ENCODE peak calls at places on chromosomes 6 and 20, in seven cellular contexts. Z, D, L, I, K, H and E are unnamed samples.

GRCh38 chr20:4942336-4942735 is 59.0 kb downstream of the SLC23A2 start:
- DNase-seq in Z (no peak), D (peak; percentile 80), L (no peak), I (no peak), K (no peak), H (no peak), E (no peak)

GRCh38 chr6:99345164-99345563 is 4.3 kb downstream of the FAXC start:
- DNase-seq in Z (no peak), D (no peak), L (no peak), I (no peak), K (no peak), H (no peak), E (no peak)

GRCh38 chr6:119112856-119113530 is 34.5 kb upstream of the FAM184A start:
- DNase-seq in Z (no peak), D (no peak), L (no peak), I (no peak), K (no peak), H (no peak), E (no peak)

GRCh38 chr6:41367700-41368099 is 32.3 kb downstream of the NCR2 start:
- DNase-seq in Z (peak; percentile 90), D (peak; percentile 51), L (peak; percentile 66), I (peak; percentile 50), K (no peak), H (no peak), E (peak; percentile 79)

GRCh38 chr6:56652994-56653393 is 10.3 kb upstream of the DST start:
- DNase-seq in Z (no peak), D (peak; percentile 83), L (no peak), I (no peak), K (no peak), H (no peak), E (no peak)

GRCh38 chr6:2958802-2959201 is 12.6 kb downstream of the SERPINB6 start:
- DNase-seq in Z (no peak), D (no peak), L (no peak), I (no peak), K (no peak), H (no peak), E (no peak)

GRCh38 chr6:64012351-64013060 is 376.9 kb downstream of the PHF3 start:
- DNase-seq in Z (peak; percentile 73), D (peak; percentile 87), L (no peak), I (no peak), K (no peak), H (peak; percentile 54), E (peak; percentile 49)

GRCh38 chr20:46648903-46649649 is 2.2 kb downstream of the SLC13A3 start:
- DNase-seq in Z (peak; percentile 38), D (no peak), L (no peak), I (no peak), K (no peak), H (no peak), E (peak; percentile 54)

GRCh38 chr6:108623995-108624394 is 63.3 kb downstream of the FOXO3 start:
- DNase-seq in Z (no peak), D (no peak), L (no peak), I (no peak), K (no peak), H (no peak), E (no peak)

GRCh38 chr6:108626777-108627176 is 66.1 kb downstream of the FOXO3 start:
- DNase-seq in Z (no peak), D (no peak), L (no peak), I (no peak), K (no peak), H (no peak), E (no peak)

GRCh38 chr6:108619431-108620197 is 58.9 kb downstream of the FOXO3 start:
- DNase-seq in Z (no peak), D (no peak), L (no peak), I (no peak), K (no peak), H (no peak), E (no peak)

GRCh38 chr6:108621117-108621516 is 60.4 kb downstream of the FOXO3 start:
- DNase-seq in Z (no peak), D (peak; percentile 82), L (peak; percentile 41), I (no peak), K (no peak), H (peak; percentile 71), E (peak; percentile 23)

DNA sequence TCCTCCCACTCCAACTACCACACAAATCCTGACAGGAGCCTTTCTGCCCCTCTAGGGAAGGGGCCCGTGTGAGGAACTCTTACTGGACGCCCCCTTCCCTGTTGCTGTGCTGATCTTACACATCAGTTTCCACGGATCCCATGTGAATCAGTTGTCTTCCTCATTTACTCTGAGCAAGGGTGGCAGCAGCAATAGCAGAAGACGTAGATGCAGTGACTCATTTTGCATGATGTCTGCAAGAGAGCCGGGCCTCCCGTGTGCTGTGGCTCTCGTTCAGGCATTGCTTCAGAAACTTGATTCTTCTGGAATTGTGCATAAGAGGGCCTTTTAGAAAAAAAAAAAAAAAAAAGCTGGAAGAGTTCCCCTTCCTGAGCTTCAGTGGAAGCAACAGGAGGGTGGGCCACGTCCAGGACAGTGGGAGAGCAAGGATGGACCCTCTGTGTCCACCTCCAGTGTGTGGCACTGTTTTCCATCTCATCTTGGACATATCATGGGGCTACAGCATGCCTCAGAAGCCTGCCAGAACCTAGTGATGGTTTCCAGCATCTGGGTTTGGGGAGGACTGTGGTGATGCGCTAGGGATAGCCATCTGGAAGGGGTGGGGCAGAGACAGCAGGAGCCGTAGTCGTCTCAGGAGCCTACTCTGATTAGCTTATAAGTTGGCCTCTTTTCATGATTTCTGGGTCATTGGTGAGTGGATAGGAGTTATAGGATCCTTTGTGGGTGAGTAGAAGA is 62.1 kb downstream of the FOXO3 start:
- DNase-seq in Z (no peak), D (peak; percentile 96), L (no peak), I (no peak), K (no peak), H (peak; percentile 62), E (no peak)
- H3K27ac ChIP-seq in Z (no peak overlapping the region), D (peak overlapping the region; percentile 84), L (peak overlapping the region; percentile 67), I (peak overlapping the region; percentile 53), K (no peak overlapping the region), H (no peak overlapping the region), E (no peak overlapping the region)

GRCh38 chr6:140160909-140161308 is 786.5 kb upstream of the CITED2 start:
- DNase-seq in Z (no peak), D (no peak), L (no peak), I (no peak), K (no peak), H (no peak), E (no peak)
- H3K9me3 ChIP-seq in Z (no peaks in the 10 kb centered on the region), D (no peaks in the 10 kb centered on the region), L (no peaks in the 10 kb centered on the region), I (no peaks in the 10 kb centered on the region), K (no peaks in the 10 kb centered on the region), H (no peaks in the 10 kb centered on the region), E (no peaks in the 10 kb centered on the region)

DNA sequence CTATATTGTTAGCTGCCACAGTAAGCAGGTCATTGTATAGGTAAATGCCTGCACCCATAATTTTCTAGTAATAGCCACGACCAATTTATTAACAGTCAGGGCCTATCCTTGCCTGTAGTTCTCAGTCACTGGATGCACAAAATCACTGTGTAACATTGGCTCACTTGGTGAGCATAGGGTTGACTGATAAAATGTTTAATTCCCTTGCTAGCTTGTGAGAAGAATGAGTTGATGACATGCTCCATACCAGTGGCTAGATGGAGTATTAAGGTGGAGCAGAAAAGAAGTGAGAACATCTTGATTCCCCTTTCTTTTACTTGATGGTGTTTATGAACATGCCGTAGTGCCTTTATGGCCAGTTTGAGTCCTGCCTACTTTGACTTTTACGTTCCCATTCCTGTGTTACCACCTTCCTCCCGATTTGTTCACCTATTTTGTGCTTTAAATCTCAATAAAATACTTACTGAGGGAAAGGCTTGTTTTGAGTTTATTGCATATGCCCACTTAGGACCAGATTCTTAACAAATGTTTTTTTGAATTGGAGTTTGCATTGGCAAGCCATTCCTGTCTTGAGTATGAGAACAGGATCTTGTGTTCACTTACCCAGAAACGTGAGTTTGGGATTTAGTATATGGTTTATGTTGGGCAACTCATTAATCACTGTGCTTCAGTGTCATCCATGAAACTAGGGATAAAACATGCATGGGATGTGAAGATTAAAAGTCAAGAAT is 5.6 kb downstream of the SRSF6 start:
- DNase-seq in Z (no peak), D (no peak), L (no peak), I (no peak), K (no peak), H (no peak), E (no peak)
- H3K36me3 ChIP-seq in Z (peaks cover 21% of the 10 kb centered on the region), D (peaks cover 20% of the 10 kb centered on the region), L (peaks cover 94% of the 10 kb centered on the region), I (peaks cover 75% of the 10 kb centered on the region), K (peaks cover 28% of the 10 kb centered on the region), H (no peaks in the 10 kb centered on the region), E (peaks cover 82% of the 10 kb centered on the region)

DNA sequence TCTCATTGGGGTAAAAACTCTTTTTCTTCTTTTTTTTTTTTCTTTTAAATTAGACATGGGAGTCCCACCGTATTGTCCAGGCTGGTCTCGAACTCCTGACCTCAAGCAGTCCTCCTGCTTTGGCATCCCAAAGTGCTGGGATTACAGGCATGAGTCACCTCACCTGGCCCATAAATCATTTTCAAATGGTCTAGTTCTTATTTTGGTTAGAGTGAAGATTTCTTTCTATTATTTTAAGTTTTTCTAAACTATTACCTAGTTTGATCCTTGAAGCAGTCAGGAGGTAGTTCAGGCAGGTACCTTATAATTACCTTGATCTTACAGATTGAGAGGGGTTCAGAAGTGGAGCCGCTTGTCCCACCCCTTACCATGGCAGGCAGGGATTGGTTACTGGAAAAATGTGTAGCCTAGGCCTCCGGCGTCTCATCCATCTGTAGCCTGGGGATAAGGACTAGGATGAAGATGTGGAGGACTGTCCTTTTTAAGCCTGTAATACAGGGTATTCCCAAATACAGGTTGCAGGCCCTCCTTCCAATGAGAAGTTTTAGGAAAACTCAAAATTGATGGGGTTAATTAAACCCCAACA is 2.7 kb downstream of the HMGA1 start:
- DNase-seq in Z (no peak), D (no peak), L (no peak), I (no peak), K (no peak), H (no peak), E (no peak)
- H3K27ac ChIP-seq in Z (peak overlapping the region; percentile 70), D (peak overlapping the region; percentile 20), L (no peak overlapping the region), I (no peak overlapping the region), K (peak overlapping the region; percentile 92), H (peak overlapping the region; percentile 2), E (peak overlapping the region; percentile 79)

GRCh38 chr6:39558079-39558478 is 167.1 kb downstream of the KIF6 start:
- DNase-seq in Z (no peak), D (no peak), L (no peak), I (no peak), K (no peak), H (no peak), E (no peak)
- H3K9me3 ChIP-seq in Z (no peaks in the 10 kb centered on the region), D (no peaks in the 10 kb centered on the region), L (no peaks in the 10 kb centered on the region), I (no peaks in the 10 kb centered on the region), K (no peaks in the 10 kb centered on the region), H (no peaks in the 10 kb centered on the region), E (no peaks in the 10 kb centered on the region)

GRCh38 chr20:38714308-38714707 is 10.0 kb upstream of the SLC32A1 start:
- DNase-seq in Z (peak; percentile 38), D (no peak), L (no peak), I (no peak), K (no peak), H (no peak), E (no peak)
- H3K36me3 ChIP-seq in Z (no peaks in the 10 kb centered on the region), D (no peaks in the 10 kb centered on the region), L (no peaks in the 10 kb centered on the region), I (no peaks in the 10 kb centered on the region), K (no peaks in the 10 kb centered on the region), H (no peaks in the 10 kb centered on the region), E (no peaks in the 10 kb centered on the region)

DNA sequence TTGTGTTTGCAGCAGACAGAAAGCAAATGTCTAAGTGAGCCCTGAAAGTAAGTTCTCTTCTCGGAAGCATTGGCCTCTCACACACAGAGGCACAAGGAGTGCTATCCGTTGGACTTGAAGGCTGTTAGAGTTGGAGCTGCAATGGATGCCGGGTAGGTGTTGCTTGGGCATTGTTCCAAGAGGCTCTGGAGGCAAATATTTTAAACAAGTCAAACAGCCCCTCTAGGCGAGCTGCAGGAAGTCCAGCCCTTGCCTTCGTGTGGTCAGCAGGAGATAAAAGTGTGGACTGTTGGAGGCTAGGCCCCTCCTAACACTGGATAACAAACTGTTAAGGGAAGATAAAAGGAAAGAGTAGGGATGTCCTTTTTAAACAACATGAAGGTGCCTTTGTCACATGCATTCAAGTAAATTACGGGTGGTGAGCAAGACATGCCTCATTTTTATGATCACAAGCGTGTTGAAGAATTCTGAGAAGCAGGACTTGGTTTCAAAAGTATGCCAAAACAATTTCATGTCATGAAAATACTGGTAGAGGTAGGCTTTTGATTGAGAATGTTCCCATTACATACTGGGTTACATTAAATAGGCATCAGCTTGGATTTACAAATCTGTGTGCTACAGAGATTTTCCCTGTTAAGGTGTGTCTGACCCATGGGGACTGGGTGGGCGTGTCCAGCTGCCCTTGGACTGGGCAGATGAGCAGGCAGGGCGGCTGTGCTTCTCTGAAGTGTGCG is 57.4 kb downstream of the RREB1 start:
- DNase-seq in Z (no peak), D (peak; percentile 61), L (peak; percentile 63), I (no peak), K (no peak), H (no peak), E (peak; percentile 40)
- H3K27ac ChIP-seq in Z (no peak overlapping the region), D (peak overlapping the region; percentile 79), L (peak overlapping the region; percentile 84), I (peak overlapping the region; percentile 36), K (no peak overlapping the region), H (no peak overlapping the region), E (peak overlapping the region; percentile 87)